ENCODE peak calls at places on chromosomes 16 and 17, in four cellular contexts. One of them, this sample, is unnamed. For H3K4me1, the result is how much of the 10 kb centered on the place peaks cover.

GRCh38 chr17:50881182-50881581 is 15.0 kb upstream of the TOB1 start:
- DNase-seq in CD8-positive, alpha-beta memory T cell: no peak
- DNase-seq in pancreas: no peak
- DNase-seq in breast epithelium: no peak
- DNase-seq in this sample: no peak

GRCh38 chr17:8173056-8173870 is 2.9 kb downstream of the TMEM107 start:
- DNase-seq in CD8-positive, alpha-beta memory T cell: peak
- DNase-seq in pancreas: peak
- DNase-seq in breast epithelium: peak
- DNase-seq in this sample: peak

GRCh38 chr17:49106366-49107210 is 26.0 kb upstream of the B4GALNT2 start:
- DNase-seq in CD8-positive, alpha-beta memory T cell: no peak
- DNase-seq in pancreas: no peak
- DNase-seq in breast epithelium: no peak
- DNase-seq in this sample: peak

GRCh38 chr16:10521681-10522274 is 58.6 kb downstream of the EMP2 start:
- DNase-seq in CD8-positive, alpha-beta memory T cell: no peak
- DNase-seq in pancreas: no peak
- DNase-seq in breast epithelium: no peak
- DNase-seq in this sample: peak

GRCh38 chr17:52524238-52524637 is 365.7 kb upstream of the CA10 start:
- DNase-seq in CD8-positive, alpha-beta memory T cell: no peak
- DNase-seq in pancreas: no peak
- DNase-seq in breast epithelium: no peak
- DNase-seq in this sample: no peak

GRCh38 chr17:46108550-46109110 is 84.6 kb downstream of the KANSL1 start:
- DNase-seq in CD8-positive, alpha-beta memory T cell: no peak
- DNase-seq in pancreas: no peak
- DNase-seq in breast epithelium: no peak
- DNase-seq in this sample: no peak

GRCh38 chr16:49763826-49764225 is 92.1 kb downstream of the ZNF423 start:
- DNase-seq in CD8-positive, alpha-beta memory T cell: no peak
- DNase-seq in pancreas: no peak
- DNase-seq in breast epithelium: no peak
- DNase-seq in this sample: no peak

GRCh38 chr17:81534157-81535006 is 6.2 kb downstream of the FSCN2 start:
- DNase-seq in CD8-positive, alpha-beta memory T cell: no peak
- DNase-seq in pancreas: peak
- DNase-seq in breast epithelium: no peak
- DNase-seq in this sample: peak

GRCh38 chr16:65111306-65111705 is 10.6 kb downstream of the CDH11 start:
- DNase-seq in CD8-positive, alpha-beta memory T cell: no peak
- DNase-seq in pancreas: no peak
- DNase-seq in breast epithelium: no peak
- DNase-seq in this sample: no peak

GRCh38 chr17:59786536-59787319 is 79.3 kb downstream of the VMP1 start:
- DNase-seq in CD8-positive, alpha-beta memory T cell: peak
- DNase-seq in pancreas: no peak
- DNase-seq in breast epithelium: peak
- DNase-seq in this sample: peak

GRCh38 chr16:76818611-76819181 is 372.3 kb upstream of the MON1B start:
- DNase-seq in CD8-positive, alpha-beta memory T cell: no peak
- DNase-seq in pancreas: no peak
- DNase-seq in breast epithelium: no peak
- DNase-seq in this sample: no peak

DNA sequence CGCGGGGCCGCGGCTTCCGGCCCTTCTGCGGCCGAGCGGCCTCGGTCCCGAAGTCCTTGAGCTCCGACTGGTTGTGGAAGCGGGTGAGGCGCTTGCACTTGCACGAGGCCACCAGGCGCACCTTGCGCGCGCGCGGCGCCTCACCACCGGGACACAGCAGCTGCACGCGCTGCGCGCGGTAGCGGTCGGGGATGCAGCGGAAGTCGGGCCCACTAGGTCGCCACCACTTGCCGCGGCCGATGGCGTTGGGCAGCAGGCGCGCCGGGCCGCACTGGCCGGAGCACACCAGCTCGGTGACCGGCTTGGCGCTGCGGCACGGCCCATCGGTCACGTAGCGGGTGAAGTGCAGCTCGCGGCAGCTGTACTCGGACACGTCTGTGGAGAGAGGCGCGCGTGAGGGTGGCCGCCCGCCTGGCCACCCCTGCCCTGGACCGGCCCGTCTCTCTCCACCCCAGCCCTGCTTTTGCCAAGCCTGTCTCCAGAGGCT is 3.2 kb downstream of the SOST start:
- DNase-seq in CD8-positive, alpha-beta memory T cell: no peak
- DNase-seq in pancreas: peak
- DNase-seq in breast epithelium: no peak
- DNase-seq in this sample: no peak
- H3K4me1 ChIP-seq in CD8-positive, alpha-beta memory T cell: under half
- H3K4me1 ChIP-seq in pancreas: under half
- H3K4me1 ChIP-seq in breast epithelium: under half
- H3K4me1 ChIP-seq in this sample: under half

DNA sequence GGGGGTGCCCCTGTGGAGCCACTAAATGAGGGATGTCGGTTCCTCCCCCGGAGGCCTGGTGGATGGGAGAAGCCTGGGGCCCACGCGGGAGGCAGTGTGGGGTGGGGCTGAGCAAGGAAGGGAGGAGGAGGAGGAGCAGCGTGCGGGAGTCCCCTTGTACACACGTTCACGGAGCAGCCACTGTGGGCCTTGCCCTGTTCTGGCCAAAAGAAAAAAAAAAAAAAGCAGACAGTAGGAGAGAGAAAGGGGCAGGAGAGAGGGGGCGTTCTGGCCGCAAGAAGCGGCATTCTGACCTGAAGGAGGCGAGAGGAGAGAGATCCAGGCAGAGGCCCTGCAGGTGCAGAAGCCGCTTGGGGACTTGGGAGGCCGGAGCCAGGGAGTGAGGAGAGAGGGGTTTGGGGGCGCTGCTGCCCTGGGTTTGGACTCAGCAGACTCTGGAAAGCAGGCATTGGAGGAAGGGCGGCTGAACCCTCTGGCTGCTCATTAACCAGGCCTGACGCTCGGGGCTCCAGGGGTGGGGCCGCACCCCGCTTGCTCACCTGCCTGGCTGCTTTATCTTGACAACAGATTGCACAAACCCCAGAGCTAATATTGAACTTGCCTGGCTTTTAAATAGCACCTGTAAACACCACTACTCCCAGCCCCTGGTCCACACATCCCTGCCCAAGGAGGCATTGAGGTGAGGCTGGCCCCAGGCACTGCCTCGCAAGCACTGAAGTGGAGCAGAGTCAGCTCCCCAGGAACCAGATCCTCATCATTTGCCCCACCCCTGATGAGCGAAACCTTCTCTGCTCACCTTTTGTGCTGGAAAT is 190.5 kb upstream of the GSE1 start:
- DNase-seq in CD8-positive, alpha-beta memory T cell: no peak
- DNase-seq in pancreas: peak
- DNase-seq in breast epithelium: no peak
- DNase-seq in this sample: no peak
- H3K27ac ChIP-seq in CD8-positive, alpha-beta memory T cell: no peak
- H3K27ac ChIP-seq in pancreas: no peak
- H3K27ac ChIP-seq in breast epithelium: no peak
- H3K27ac ChIP-seq in this sample: no peak

GRCh38 chr17:10156579-10157488 is 41.6 kb downstream of the GAS7 start:
- DNase-seq in CD8-positive, alpha-beta memory T cell: peak
- DNase-seq in pancreas: no peak
- DNase-seq in breast epithelium: peak
- DNase-seq in this sample: peak
- H3K4me1 ChIP-seq in CD8-positive, alpha-beta memory T cell: under half
- H3K4me1 ChIP-seq in pancreas: under half
- H3K4me1 ChIP-seq in breast epithelium: under half
- H3K4me1 ChIP-seq in this sample: under half

GRCh38 chr17:28983286-28984240 is 22.3 kb downstream of the SEZ6 start:
- DNase-seq in CD8-positive, alpha-beta memory T cell: no peak
- DNase-seq in pancreas: no peak
- DNase-seq in breast epithelium: no peak
- DNase-seq in this sample: no peak

GRCh38 chr17:28988475-28988874 is 17.4 kb downstream of the SEZ6 start:
- DNase-seq in CD8-positive, alpha-beta memory T cell: no peak
- DNase-seq in pancreas: no peak
- DNase-seq in breast epithelium: no peak
- DNase-seq in this sample: no peak

GRCh38 chr17:28986714-28987367 is 19.0 kb downstream of the SEZ6 start:
- DNase-seq in CD8-positive, alpha-beta memory T cell: no peak
- DNase-seq in pancreas: no peak
- DNase-seq in breast epithelium: no peak
- DNase-seq in this sample: no peak

GRCh38 chr17:28989028-28989427 is 16.8 kb downstream of the SEZ6 start:
- DNase-seq in CD8-positive, alpha-beta memory T cell: no peak
- DNase-seq in pancreas: no peak
- DNase-seq in breast epithelium: no peak
- DNase-seq in this sample: no peak

GRCh38 chr17:28985950-28986713 is 19.7 kb downstream of the SEZ6 start:
- DNase-seq in CD8-positive, alpha-beta memory T cell: no peak
- DNase-seq in pancreas: no peak
- DNase-seq in breast epithelium: no peak
- DNase-seq in this sample: no peak
- H3K27ac ChIP-seq in CD8-positive, alpha-beta memory T cell: no peak
- H3K27ac ChIP-seq in pancreas: no peak
- H3K27ac ChIP-seq in breast epithelium: no peak
- H3K27ac ChIP-seq in this sample: no peak

DNA sequence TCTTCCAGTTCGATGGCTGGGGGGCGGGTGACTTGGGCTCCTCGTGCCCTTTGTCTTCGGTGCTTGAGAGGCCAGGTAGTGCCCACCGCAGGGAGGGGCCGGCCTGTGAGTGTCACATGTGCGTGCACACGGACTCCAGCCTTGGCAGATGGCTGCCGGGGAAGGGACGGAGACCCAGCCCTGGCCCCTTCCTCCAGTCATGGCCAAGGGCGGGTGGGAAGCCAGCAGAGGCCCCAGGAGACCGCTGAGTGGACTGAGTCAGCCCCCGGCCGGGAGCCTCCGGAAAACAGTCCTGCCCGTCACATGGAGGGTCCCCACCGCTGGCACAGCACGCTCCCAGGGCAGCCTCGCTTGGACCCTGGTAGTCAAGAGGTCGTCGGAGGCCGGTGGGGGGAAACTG is 4.2 kb downstream of the GLIS2 start:
- DNase-seq in CD8-positive, alpha-beta memory T cell: no peak
- DNase-seq in pancreas: peak
- DNase-seq in breast epithelium: no peak
- DNase-seq in this sample: no peak
- H3K4me1 ChIP-seq in CD8-positive, alpha-beta memory T cell: under half
- H3K4me1 ChIP-seq in pancreas: under half
- H3K4me1 ChIP-seq in breast epithelium: under half
- H3K4me1 ChIP-seq in this sample: under half

GRCh38 chr17:37240381-37240780 is 135.4 kb upstream of the C17orf78 start:
- DNase-seq in CD8-positive, alpha-beta memory T cell: no peak
- DNase-seq in pancreas: no peak
- DNase-seq in breast epithelium: no peak
- DNase-seq in this sample: no peak
- H3K27ac ChIP-seq in CD8-positive, alpha-beta memory T cell: no peak
- H3K27ac ChIP-seq in pancreas: no peak
- H3K27ac ChIP-seq in breast epithelium: no peak
- H3K27ac ChIP-seq in this sample: no peak

GRCh38 chr16:89562939-89563338 is 2.5 kb downstream of the RPL13 start:
- DNase-seq in CD8-positive, alpha-beta memory T cell: no peak
- DNase-seq in pancreas: no peak
- DNase-seq in breast epithelium: no peak
- DNase-seq in this sample: no peak
- H3K4me1 ChIP-seq in CD8-positive, alpha-beta memory T cell: under half
- H3K4me1 ChIP-seq in pancreas: under half
- H3K4me1 ChIP-seq in breast epithelium: under half
- H3K4me1 ChIP-seq in this sample: under half

GRCh38 chr16:75401697-75402096 is 31.6 kb downstream of the CFDP1 start:
- DNase-seq in CD8-positive, alpha-beta memory T cell: no peak
- DNase-seq in pancreas: no peak
- DNase-seq in breast epithelium: no peak
- DNase-seq in this sample: no peak
- H3K27ac ChIP-seq in CD8-positive, alpha-beta memory T cell: no peak
- H3K27ac ChIP-seq in pancreas: no peak
- H3K27ac ChIP-seq in breast epithelium: peak
- H3K27ac ChIP-seq in this sample: peak

DNA sequence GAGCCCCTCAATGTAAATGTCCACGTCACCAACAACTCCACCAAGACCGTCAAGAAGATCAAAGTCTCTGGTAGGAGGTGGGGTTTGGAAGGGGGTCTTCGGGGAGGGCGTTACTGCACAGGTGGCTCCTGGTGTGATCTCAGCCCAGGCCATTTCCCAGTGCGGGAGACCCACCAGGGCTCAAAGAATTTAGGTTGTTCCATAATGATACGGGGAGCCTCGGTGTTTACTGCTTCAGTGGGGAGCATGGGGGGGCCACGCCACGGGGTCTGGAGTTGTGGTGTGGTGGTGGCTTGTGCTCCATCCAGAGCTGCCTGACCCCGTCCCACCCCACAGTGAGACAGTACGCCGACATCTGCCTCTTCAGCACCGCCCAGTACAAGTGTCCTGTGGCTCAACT is 7.8 kb downstream of the ARRB2 start:
- DNase-seq in CD8-positive, alpha-beta memory T cell: no peak
- DNase-seq in pancreas: no peak
- DNase-seq in breast epithelium: no peak
- DNase-seq in this sample: no peak
- H3K4me1 ChIP-seq in CD8-positive, alpha-beta memory T cell: under half
- H3K4me1 ChIP-seq in pancreas: under half
- H3K4me1 ChIP-seq in breast epithelium: under half
- H3K4me1 ChIP-seq in this sample: under half

DNA sequence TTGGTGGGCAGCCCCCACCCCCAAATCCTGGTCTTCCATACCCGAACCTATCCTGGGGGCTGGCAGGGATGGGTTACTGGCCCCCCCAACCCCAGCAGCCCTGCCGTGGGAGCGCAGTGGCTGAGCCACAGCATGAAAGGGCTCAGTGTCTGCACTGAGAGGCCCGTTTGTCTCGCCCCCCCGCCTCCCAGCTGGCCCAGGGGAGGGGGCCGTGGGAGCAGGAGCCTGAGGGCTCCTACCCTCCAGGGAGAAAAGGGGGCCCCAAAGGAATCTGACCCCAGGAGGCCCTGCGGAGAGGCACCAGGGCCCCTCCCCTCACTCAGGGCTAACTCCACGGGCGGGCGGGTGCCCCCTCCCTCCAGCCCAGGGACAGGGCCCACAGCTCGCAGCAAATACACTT is 7.6 kb downstream of the CASKIN2 start:
- DNase-seq in CD8-positive, alpha-beta memory T cell: no peak
- DNase-seq in pancreas: no peak
- DNase-seq in breast epithelium: no peak
- DNase-seq in this sample: no peak
- H3K27ac ChIP-seq in CD8-positive, alpha-beta memory T cell: no peak
- H3K27ac ChIP-seq in pancreas: no peak
- H3K27ac ChIP-seq in breast epithelium: peak
- H3K27ac ChIP-seq in this sample: no peak